ENCODE peak calls at places on chromosomes 16 and 17, in six cellular contexts. I is H1, V is GM12878, Q is K562, B is SK-N-SH, O is HepG2. W is an unnamed sample.

GRCh38 chr16:85601730-85602401 is 11.3 kb upstream of the GSE1 start:
- DNase-seq in Q (peak), I (peak), B (no peak), V (no peak), O (no peak), W (no peak)

GRCh38 chr16:57191056-57191536 is 5.0 kb downstream of the RSPRY1 start:
- DNase-seq in I (no peak), Q (no peak), O (no peak), V (no peak), B (no peak), W (no peak)

GRCh38 chr16:87707714-87708113 is 58.1 kb downstream of the KLHDC4 start:
- DNase-seq in B (no peak), V (no peak), O (no peak), Q (no peak), I (no peak), W (no peak)

GRCh38 chr17:49687878-49688491 is 10.1 kb upstream of the SPOP start:
- DNase-seq in O (peak), Q (no peak), B (no peak), V (no peak), I (no peak), W (no peak)

GRCh38 chr17:64580384-64581307 is 73.9 kb downstream of the CEP95 start:
- DNase-seq in Q (no peak), I (no peak), O (no peak), V (no peak), B (no peak), W (no peak)

GRCh38 chr17:79990051-79990592 is 45.5 kb downstream of the TBC1D16 start:
- DNase-seq in V (no peak), Q (no peak), O (peak), B (no peak), I (no peak), W (no peak)

GRCh38 chr17:39261286-39261685 is 35.5 kb upstream of the STAC2 start:
- DNase-seq in B (no peak), V (no peak), O (no peak), Q (peak), I (peak), W (no peak)

GRCh38 chr16:53087101-53087500 is 32.3 kb downstream of the CHD9 start:
- DNase-seq in O (no peak), Q (no peak), I (no peak), B (no peak), V (no peak), W (no peak)

GRCh38 chr17:57552114-57552601 is 192.9 kb downstream of the CCDC182 start:
- DNase-seq in Q (peak), O (no peak), B (peak), V (no peak), I (peak), W (no peak)

GRCh38 chr16:83561876-83562275 is 245.9 kb upstream of the HSBP1 start:
- DNase-seq in O (peak), Q (peak), B (no peak), V (no peak), I (no peak), W (no peak)

GRCh38 chr17:29155966-29156338 is 24.2 kb downstream of the MYO18A start:
- DNase-seq in B (no peak), I (no peak), Q (no peak), V (no peak), O (no peak), W (no peak)

GRCh38 chr17:4232168-4232813 is 31.5 kb downstream of the ANKFY1 start:
- DNase-seq in O (no peak), B (no peak), V (no peak), I (no peak), Q (no peak), W (no peak)

GRCh38 chr16:76910931-76911330 is 280.1 kb upstream of the MON1B start:
- DNase-seq in Q (no peak), V (no peak), O (no peak), I (no peak), B (no peak), W (no peak)

GRCh38 chr17:65283704-65284103 is 146.5 kb downstream of the RGS9 start:
- DNase-seq in V (no peak), O (no peak), Q (no peak), B (no peak), I (no peak), W (no peak)

GRCh38 chr16:10877472-10877946 is 507 bp downstream of the CIITA start:
- DNase-seq in B (no peak), O (no peak), V (no peak), I (no peak), Q (no peak), W (no peak)

GRCh38 chr17:62032480-62032879 is 32.6 kb downstream of the MED13 start:
- DNase-seq in V (no peak), O (no peak), B (no peak), I (no peak), Q (no peak), W (no peak)

GRCh38 chr17:21029032-21029431 is 13.8 kb downstream of the USP22 start:
- DNase-seq in O (no peak), Q (no peak), B (no peak), I (no peak), V (no peak), W (no peak)

GRCh38 chr16:85928411-85928820 is 29.5 kb downstream of the IRF8 start:
- DNase-seq in I (no peak), V (no peak), Q (no peak), B (no peak), O (no peak), W (no peak)

GRCh38 chr16:81130126-81130525 is 33.9 kb upstream of the GCSH start:
- DNase-seq in Q (no peak), B (no peak), V (no peak), O (no peak), I (no peak), W (no peak)

GRCh38 chr17:63094636-63095035 is 128.6 kb downstream of the TANC2 start:
- DNase-seq in Q (no peak), V (no peak), B (no peak), O (no peak), I (no peak), W (no peak)

GRCh38 chr17:514584-514983 is 162.0 kb upstream of the RPH3AL start:
- DNase-seq in V (no peak), O (no peak), B (no peak), Q (no peak), I (no peak), W (no peak)

GRCh38 chr16:67165121-67166034 is 833 bp downstream of the HSF4 start:
- DNase-seq in Q (no peak), O (no peak), V (no peak), B (no peak), I (peak), W (no peak)

GRCh38 chr17:27180322-27180721 is 113.6 kb upstream of the WSB1 start:
- DNase-seq in I (no peak), B (no peak), V (no peak), Q (no peak), O (no peak), W (no peak)

GRCh38 chr16:56423584-56424403 is 1.6 kb downstream of the AMFR start:
- DNase-seq in Q (peak), I (no peak), V (peak), O (peak), B (peak), W (no peak)

GRCh38 chr17:65466547-65466946 is 94.9 kb downstream of the AXIN2 start:
- DNase-seq in B (no peak), I (no peak), O (no peak), V (no peak), Q (no peak), W (no peak)

GRCh38 chr16:89505204-89506112 is 2.7 kb upstream of the SPG7 start:
- DNase-seq in B (no peak), I (no peak), Q (peak), O (peak), V (peak), W (peak)

GRCh38 chr16:69924777-69925191 is 26.4 kb upstream of the CLEC18A start:
- DNase-seq in B (no peak), I (no peak), Q (no peak), O (peak), V (no peak), W (no peak)

GRCh38 chr16:9383281-9383680 is 291.8 kb downstream of the HAPSTR1 start:
- DNase-seq in B (no peak), I (no peak), V (no peak), O (no peak), Q (no peak), W (no peak)

GRCh38 chr16:74573622-74574021 is 33.3 kb downstream of the GLG1 start:
- DNase-seq in O (no peak), I (no peak), Q (no peak), B (no peak), V (no peak), W (no peak)

GRCh38 chr16:46736695-46737094 is 11.4 kb downstream of the MYLK3 start:
- DNase-seq in V (no peak), Q (no peak), B (no peak), O (no peak), I (no peak), W (no peak)

GRCh38 chr16:1141201-1141600 is 11.7 kb upstream of the CACNA1H start:
- DNase-seq in Q (no peak), V (no peak), O (no peak), B (no peak), I (no peak), W (no peak)

GRCh38 chr16:1141716-1142115 is 11.2 kb upstream of the CACNA1H start:
- DNase-seq in V (no peak), Q (no peak), O (no peak), I (no peak), B (no peak), W (no peak)

GRCh38 chr16:1137604-1138003 is 15.3 kb upstream of the CACNA1H start:
- DNase-seq in O (peak), B (no peak), V (no peak), I (no peak), Q (peak), W (no peak)

GRCh38 chr16:1142911-1143310 is 10.0 kb upstream of the CACNA1H start:
- DNase-seq in Q (no peak), V (no peak), B (no peak), O (no peak), I (no peak), W (no peak)

GRCh38 chr16:1140582-1140981 is 12.3 kb upstream of the CACNA1H start:
- DNase-seq in B (no peak), I (no peak), Q (no peak), O (no peak), V (no peak), W (no peak)
- TF ChIP-seq MAX in B (no peak), I (no peak), Q (no peak), O (no peak), V (no peak), W (no peak)

GRCh38 chr17:43909537-43910231 is 2.3 kb upstream of the MPP2 start:
- DNase-seq in Q (no peak), O (no peak), V (no peak), I (no peak), B (no peak), W (no peak)

GRCh38 chr17:43905985-43906852 is 1.1 kb downstream of the MPP2 start:
- DNase-seq in O (peak), B (peak), I (peak), Q (peak), V (no peak), W (no peak)

GRCh38 chr17:43907425-43907981 is at the start of gene MPP2:
- DNase-seq in I (peak), Q (peak), B (peak), V (no peak), O (peak), W (peak)

GRCh38 chr17:43906951-43907424 is 348 bp downstream of the MPP2 start:
- DNase-seq in O (no peak), Q (no peak), B (no peak), V (no peak), I (no peak), W (no peak)

GRCh38 chr17:43908111-43908721 is 880 bp upstream of the MPP2 start:
- DNase-seq in I (peak), B (peak), Q (peak), O (no peak), V (no peak), W (peak)
- TF ChIP-seq RAD21 in I (no peak), B (no peak), Q (no peak), O (no peak), V (no peak), W (no peak)

DNA sequence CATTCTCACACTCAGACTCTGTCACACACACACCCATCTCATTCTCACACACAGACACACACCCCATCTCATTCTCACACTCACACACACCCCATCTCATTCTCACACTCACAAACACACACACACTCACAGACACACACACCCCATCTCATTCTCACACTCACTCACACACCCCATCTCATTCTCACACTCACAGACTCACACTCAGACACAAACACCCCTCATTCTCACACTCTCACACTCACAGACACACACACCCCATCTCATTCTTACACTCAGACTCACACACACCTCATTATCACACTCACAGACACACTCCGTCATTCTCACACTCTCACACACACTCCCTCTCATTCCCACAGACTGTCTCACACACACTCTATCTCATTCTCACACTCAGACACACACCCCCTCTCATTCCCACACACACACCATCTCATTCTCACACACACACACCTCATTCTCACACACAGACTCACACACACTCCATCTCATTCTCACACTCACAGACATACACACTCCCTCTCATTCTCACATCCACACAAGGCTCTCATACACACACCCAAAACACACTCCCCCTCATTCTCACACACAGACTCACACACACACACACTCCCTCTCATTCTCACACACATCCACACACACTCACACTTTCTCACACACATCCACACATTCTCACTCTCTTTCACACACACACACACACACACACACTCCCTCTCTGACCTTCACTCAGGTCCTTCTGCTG is 2.9 kb downstream of the ASGR1 start:
- DNase-seq in Q (no peak), B (no peak), O (no peak), I (no peak), V (no peak), W (no peak)
- H2AFZ ChIP-seq in Q (no peak), B (no peak), O (no peak), I (no peak), V (no peak), W (no peak)

DNA sequence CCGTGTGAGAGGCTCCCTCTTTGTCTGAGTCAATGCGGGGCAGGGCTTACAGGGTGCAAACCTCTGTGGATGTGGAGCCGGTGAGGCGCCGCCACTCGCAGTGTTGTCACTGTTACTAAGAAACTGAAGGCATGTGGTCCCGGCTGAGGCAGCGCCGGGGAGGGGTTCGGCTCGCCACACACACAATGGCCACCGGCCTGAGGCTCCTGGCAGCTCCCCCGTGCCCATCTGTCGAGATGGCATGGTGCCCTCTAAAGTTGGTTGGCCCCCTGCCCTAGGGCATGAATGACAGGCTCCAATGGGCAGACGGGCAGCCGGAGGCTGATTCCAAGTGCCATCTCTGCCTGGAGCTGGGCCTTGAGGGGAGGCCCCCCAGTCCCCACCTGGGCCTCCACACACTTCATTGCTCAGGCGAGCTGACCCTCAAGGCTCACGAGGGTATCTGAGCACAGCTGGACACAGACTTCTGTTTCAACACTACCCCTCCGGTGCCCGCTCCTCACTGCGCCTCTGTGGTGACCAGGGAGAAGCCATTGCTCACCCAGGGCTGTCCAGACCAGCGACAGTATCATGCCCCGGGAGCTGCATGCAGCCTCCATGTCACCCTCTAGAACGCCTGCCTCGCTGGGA is 137.2 kb downstream of the C16orf78 start:
- DNase-seq in B (no peak), V (no peak), O (no peak), I (no peak), Q (no peak), W (no peak)
- TF ChIP-seq MAX in B (no peak), V (no peak), O (no peak), I (no peak), Q (no peak), W (no peak)

DNA sequence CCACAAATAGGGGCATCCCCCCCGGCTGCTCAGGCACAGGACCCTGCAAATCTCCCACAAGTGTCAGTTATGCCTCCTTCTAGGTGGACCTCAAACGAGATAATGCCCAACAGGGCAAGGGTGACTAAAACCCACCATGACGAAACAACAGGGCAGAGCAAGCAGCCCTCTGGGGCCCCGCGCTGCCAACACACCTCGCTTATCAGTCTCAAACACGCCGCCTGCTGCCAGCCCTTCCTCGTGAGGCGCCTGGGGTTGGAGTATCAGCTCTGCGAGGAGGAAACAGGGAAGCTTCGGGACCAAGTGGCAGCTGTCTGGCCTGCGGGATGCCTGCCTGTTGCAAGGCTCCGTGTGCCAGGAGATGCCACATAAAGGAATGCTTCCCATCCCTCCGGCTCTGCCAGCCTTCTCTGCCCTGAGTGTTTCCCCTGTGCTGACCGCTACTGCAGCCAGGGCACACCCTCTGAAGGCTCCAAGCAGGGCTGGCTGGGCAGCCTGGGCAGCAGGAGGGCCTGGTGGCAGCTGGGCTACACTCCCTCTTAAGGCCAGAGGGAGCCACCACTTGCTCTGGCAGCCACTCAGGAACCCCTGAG is 2.5 kb downstream of the SMIM5 start:
- DNase-seq in V (no peak), O (no peak), I (no peak), Q (no peak), B (no peak), W (no peak)
- TF ChIP-seq RAD21 in V (no peak), O (no peak), I (no peak), Q (no peak), B (no peak), W (no peak)

DNA sequence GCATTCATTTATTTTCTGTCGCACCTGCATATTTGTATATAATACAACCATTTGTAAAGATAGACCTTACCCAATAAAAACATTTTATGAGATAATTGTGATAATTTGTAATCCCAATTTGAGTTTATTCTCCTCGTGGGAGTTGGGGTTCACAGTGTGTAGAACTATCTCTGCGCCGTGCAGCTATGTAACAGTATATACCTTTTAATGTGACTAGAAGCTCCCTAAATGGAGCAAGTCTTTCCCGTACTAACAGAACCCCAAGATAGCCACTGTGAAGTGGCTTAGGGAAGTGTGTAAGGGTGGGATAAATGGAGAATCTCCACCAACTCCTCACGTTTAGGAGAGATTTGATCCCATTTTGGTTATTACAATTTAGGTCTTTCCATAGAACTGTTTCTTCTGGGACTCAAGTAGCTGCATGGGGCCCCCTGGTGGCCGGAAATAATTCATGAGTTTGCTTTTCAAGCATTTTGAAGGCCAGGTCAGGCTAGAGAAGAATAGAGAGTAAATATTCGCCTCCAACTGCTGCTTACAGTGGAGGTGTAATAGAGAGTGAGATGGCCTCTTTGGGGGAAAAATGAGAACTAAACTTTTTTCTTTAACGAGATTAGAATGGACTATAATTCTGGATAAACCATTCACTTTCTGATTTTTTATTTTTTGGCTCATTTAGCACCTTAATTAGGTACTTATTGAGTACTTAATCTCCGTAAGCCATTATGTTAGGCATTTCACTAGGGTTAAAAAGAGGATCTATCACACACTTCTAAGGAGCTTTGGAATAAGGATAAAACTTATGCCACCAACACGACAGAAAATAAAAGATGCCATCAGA is 4.5 kb downstream of the TMEM100 start:
- DNase-seq in V (no peak), O (peak), I (peak), B (peak), Q (peak), W (peak)
- H2AFZ ChIP-seq in V (no peak), O (no peak), I (no peak), B (no peak), Q (peak), W (no peak)